ENCODE peak calls at places on chromosome 3, in five cellular contexts. R, F, L, A and E are unnamed samples.
A peak's percentile ranks its signal among the peaks of the same experiment; 100 is the strongest.

GRCh38 chr3:103210583-103210982 is 775.8 kb downstream of the ZPLD1 start:
- DNase-seq in R (no peak), F (no peak), L (no peak), A (no peak), E (no peak)

GRCh38 chr3:57559526-57559925 is 3.5 kb downstream of the PDE12 start:
- DNase-seq in R (no peak), F (no peak), L (no peak), A (no peak), E (no peak)

GRCh38 chr3:111812680-111813079 is 46.4 kb upstream of the PHLDB2 start:
- DNase-seq in R (no peak), F (no peak), L (no peak), A (no peak), E (no peak)

GRCh38 chr3:69385723-69386483 is at the start of gene FRMD4B:
- DNase-seq in R (peak; percentile 65), F (peak; percentile 22), L (no peak), A (peak; percentile 83), E (peak; percentile 93)

GRCh38 chr3:114839476-114839875 is 307.6 kb downstream of the ZBTB20 start:
- DNase-seq in R (no peak), F (no peak), L (no peak), A (no peak), E (no peak)

GRCh38 chr3:11364181-11364580 is 92.0 kb downstream of the ATG7 start:
- DNase-seq in R (no peak), F (no peak), L (no peak), A (no peak), E (no peak)

GRCh38 chr3:146187334-146187950 is 26.5 kb upstream of the PLOD2 start:
- DNase-seq in R (no peak), F (peak; percentile 46), L (no peak), A (no peak), E (no peak)

GRCh38 chr3:123941150-123941941 is 19.7 kb downstream of the CCDC14 start:
- DNase-seq in R (no peak), F (no peak), L (no peak), A (no peak), E (no peak)

GRCh38 chr3:172305552-172305951 is 142.7 kb downstream of the GHSR start:
- DNase-seq in R (peak; percentile 87), F (peak; percentile 70), L (no peak), A (no peak), E (no peak)

GRCh38 chr3:172550347-172550943 is 27.2 kb upstream of the TNFSF10 start:
- DNase-seq in R (peak; percentile 98), F (peak; percentile 86), L (no peak), A (no peak), E (no peak)

GRCh38 chr3:177523991-177524438 is 326.7 kb upstream of the TBL1XR1 start:
- DNase-seq in R (peak; percentile 65), F (peak; percentile 53), L (no peak), A (no peak), E (no peak)

GRCh38 chr3:87575538-87575937 is 299.2 kb upstream of the POU1F1 start:
- DNase-seq in R (no peak), F (no peak), L (no peak), A (no peak), E (no peak)

GRCh38 chr3:194364652-194365434 is 4.7 kb downstream of the LRRC15 start:
- DNase-seq in R (no peak), F (peak; percentile 93), L (no peak), A (peak; percentile 73), E (no peak)

GRCh38 chr3:150703756-150704344 is at the start of gene ERICH6:
- DNase-seq in R (peak; percentile 81), F (peak; percentile 93), L (peak; percentile 83), A (peak; percentile 95), E (peak; percentile 96)

GRCh38 chr3:102194760-102195159 is 240.1 kb upstream of the ZPLD1 start:
- DNase-seq in R (no peak), F (no peak), L (no peak), A (no peak), E (no peak)
- H3K27ac ChIP-seq in R (peak overlapping the region; percentile 94), F (no peak overlapping the region), L (no peak overlapping the region), A (no peak overlapping the region), E (peak overlapping the region; percentile 27)

GRCh38 chr3:37546876-37547275 is 314.8 kb upstream of the CTDSPL start:
- DNase-seq in R (peak; percentile 23), F (peak; percentile 5), L (no peak), A (no peak), E (no peak)

GRCh38 chr3:37544105-37544504 is 317.6 kb upstream of the CTDSPL start:
- DNase-seq in R (no peak), F (no peak), L (no peak), A (no peak), E (no peak)

GRCh38 chr3:37545479-37545878 is 316.2 kb upstream of the CTDSPL start:
- DNase-seq in R (no peak), F (no peak), L (no peak), A (no peak), E (no peak)

GRCh38 chr3:37543692-37544091 is 318.0 kb upstream of the CTDSPL start:
- DNase-seq in R (no peak), F (no peak), L (no peak), A (peak; percentile 69), E (no peak)

DNA sequence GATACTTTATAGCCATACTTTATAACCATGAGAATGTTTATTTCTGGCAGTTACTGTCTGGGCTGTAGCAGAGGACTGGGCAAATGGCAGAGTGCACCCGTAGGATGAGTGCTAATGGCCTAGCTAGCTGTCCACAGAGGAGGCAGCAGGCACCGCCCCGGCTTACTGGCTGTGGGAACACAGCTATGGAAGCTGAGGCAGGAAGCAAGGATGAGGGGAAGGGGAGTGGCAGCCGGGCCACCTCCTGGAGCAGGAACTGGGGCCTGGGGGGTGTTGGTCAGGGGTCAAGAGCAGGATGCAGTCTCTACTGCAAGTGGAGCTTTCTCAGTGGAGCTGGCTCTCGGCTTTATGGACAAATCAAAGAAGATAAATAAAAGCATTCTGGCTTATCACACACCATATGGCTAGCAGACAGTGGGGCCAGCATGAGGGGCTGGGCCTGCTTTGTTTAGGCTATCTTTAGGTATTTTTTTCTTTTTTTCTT is 316.8 kb upstream of the CTDSPL start:
- DNase-seq in R (no peak), F (no peak), L (no peak), A (no peak), E (no peak)
- H3K9me3 ChIP-seq in R (no peaks in the 10 kb centered on the region), F (no peaks in the 10 kb centered on the region), L (no peaks in the 10 kb centered on the region), A (no peaks in the 10 kb centered on the region), E (no peaks in the 10 kb centered on the region)

DNA sequence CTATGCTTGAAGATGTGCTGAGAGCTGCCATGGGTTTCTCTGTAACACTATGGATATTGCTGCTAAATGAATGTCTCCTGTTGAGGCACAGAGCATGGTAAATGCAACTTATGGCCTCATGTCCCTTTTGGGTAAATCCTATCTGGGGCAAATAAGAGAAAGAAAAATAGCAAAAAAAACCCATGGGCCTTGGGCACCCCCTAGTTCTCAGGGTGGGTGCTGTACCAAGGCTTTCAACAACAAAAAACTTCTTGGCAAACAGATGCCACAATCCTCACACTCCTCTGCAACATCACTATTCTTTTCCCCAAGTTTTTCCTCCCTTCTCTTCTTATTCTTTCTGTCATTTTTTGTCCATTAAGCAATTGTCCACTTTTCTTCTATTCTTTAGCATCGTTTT is 340.1 kb upstream of the ROBO2 start:
- DNase-seq in R (no peak), F (no peak), L (no peak), A (no peak), E (no peak)
- H3K27ac ChIP-seq in R (no peak overlapping the region), F (no peak overlapping the region), L (no peak overlapping the region), A (no peak overlapping the region), E (no peak overlapping the region)

GRCh38 chr3:134956844-134957243 is 161.8 kb downstream of the EPHB1 start:
- DNase-seq in R (no peak), F (no peak), L (no peak), A (no peak), E (no peak)
- H3K9me3 ChIP-seq in R (peaks cover 2% of the 10 kb centered on the region), F (peaks cover 4% of the 10 kb centered on the region), L (no peaks in the 10 kb centered on the region), A (no peaks in the 10 kb centered on the region), E (no peaks in the 10 kb centered on the region)

GRCh38 chr3:130748520-130748919 is 1.9 kb upstream of the PIK3R4 start:
- DNase-seq in R (no peak), F (peak; percentile 18), L (no peak), A (no peak), E (no peak)
- H3K27ac ChIP-seq in R (no peak overlapping the region), F (no peak overlapping the region), L (no peak overlapping the region), A (peak overlapping the region; percentile 86), E (peak overlapping the region; percentile 90)

GRCh38 chr3:7520593-7520992 is 659.7 kb downstream of the GRM7 start:
- DNase-seq in R (no peak), F (no peak), L (no peak), A (no peak), E (no peak)
- H3K9me3 ChIP-seq in R (no peaks in the 10 kb centered on the region), F (peaks cover 6% of the 10 kb centered on the region), L (no peaks in the 10 kb centered on the region), A (peaks cover under 1% of the 10 kb centered on the region), E (no peaks in the 10 kb centered on the region)

DNA sequence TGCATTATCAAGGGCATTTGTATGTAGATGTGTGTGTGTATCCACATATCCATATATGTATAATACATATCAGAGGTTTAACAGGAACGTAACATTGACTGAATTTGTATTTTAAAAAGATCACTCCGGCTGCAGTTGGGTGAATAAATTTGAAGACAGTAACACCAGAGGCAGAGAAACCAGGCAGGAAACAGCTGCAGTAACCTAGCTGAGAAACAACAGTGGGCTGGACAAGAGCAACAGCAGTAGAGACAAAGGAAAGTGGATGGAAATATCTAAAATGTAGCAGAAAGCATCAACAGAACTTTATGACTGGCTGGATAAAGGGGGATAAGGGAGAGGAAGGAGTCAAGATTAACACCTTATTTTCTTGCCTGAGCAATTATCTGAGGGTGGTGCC is 68.3 kb upstream of the SETMAR start:
- DNase-seq in R (no peak), F (no peak), L (no peak), A (no peak), E (no peak)
- H3K27ac ChIP-seq in R (no peak overlapping the region), F (no peak overlapping the region), L (no peak overlapping the region), A (no peak overlapping the region), E (no peak overlapping the region)

GRCh38 chr3:5663604-5664003 is 476.1 kb downstream of the EDEM1 start:
- DNase-seq in R (no peak), F (no peak), L (no peak), A (no peak), E (no peak)
- H3K9me3 ChIP-seq in R (peaks cover 6% of the 10 kb centered on the region), F (peaks cover 61% of the 10 kb centered on the region), L (peaks cover 4% of the 10 kb centered on the region), A (peaks cover 19% of the 10 kb centered on the region), E (peaks cover 13% of the 10 kb centered on the region)

GRCh38 chr3:127026036-127026435 is 43.1 kb downstream of the PLXNA1 start:
- DNase-seq in R (no peak), F (no peak), L (no peak), A (no peak), E (no peak)
- H3K27ac ChIP-seq in R (no peak overlapping the region), F (no peak overlapping the region), L (no peak overlapping the region), A (no peak overlapping the region), E (no peak overlapping the region)

DNA sequence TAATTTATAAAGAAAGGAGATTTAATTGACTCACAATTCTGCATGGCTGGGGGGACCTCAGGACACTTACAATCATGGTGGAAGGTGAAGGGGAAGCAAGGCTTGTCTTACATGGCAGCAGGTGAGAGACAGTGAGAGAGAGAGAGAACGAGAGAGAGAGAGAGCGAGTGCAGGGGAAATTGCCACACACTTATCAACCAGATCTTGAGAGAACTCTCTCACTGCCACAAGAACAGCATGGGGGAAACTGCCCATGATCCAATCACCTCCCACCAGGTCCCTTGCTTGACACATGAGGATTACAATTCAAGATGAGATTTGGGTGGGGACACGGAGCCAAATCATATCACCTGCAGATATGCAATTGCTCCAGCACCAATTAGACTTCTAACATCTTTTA is 7.1 kb upstream of the RPL39L start:
- DNase-seq in R (no peak), F (no peak), L (no peak), A (no peak), E (no peak)
- H3K9me3 ChIP-seq in R (no peaks in the 10 kb centered on the region), F (no peaks in the 10 kb centered on the region), L (peaks cover 2% of the 10 kb centered on the region), A (no peaks in the 10 kb centered on the region), E (no peaks in the 10 kb centered on the region)